ENCODE peak calls at places on chromosomes 16 and 17, in six cellular contexts. A is GM12878, B is K562, D is SK-N-SH, H is H1, I is HepG2. C is an unnamed sample.

GRCh38 chr16:13223666-13224065 is 322.3 kb downstream of the SHISA9 start:
- DNase-seq in A (no peak), B (no peak), D (no peak), H (no peak), I (no peak), C (no peak)

GRCh38 chr16:24609740-24610420 is 70.5 kb downstream of the RBBP6 start:
- DNase-seq in A (no peak), B (no peak), D (peak), H (no peak), I (peak), C (no peak)

GRCh38 chr16:67397812-67398545 is 4.7 kb upstream of the TPPP3 start:
- DNase-seq in A (no peak), B (no peak), D (no peak), H (no peak), I (no peak), C (no peak)

GRCh38 chr17:81027591-81028505 is 7.1 kb upstream of the BAIAP2 start:
- DNase-seq in A (no peak), B (no peak), D (peak), H (no peak), I (no peak), C (no peak)

GRCh38 chr17:57442914-57443571 is 186.7 kb downstream of the MSI2 start:
- DNase-seq in A (no peak), B (no peak), D (no peak), H (no peak), I (no peak), C (peak)

GRCh38 chr17:35749560-35750412 is 3.3 kb downstream of the GAS2L2 start:
- DNase-seq in A (no peak), B (peak), D (peak), H (no peak), I (no peak), C (no peak)

GRCh38 chr16:8493885-8494487 is 96.3 kb downstream of the TMEM114 start:
- DNase-seq in A (no peak), B (no peak), D (peak), H (no peak), I (no peak), C (no peak)

GRCh38 chr16:19162085-19162484 is 6.0 kb upstream of the SYT17 start:
- DNase-seq in A (no peak), B (no peak), D (no peak), H (no peak), I (no peak), C (no peak)

GRCh38 chr17:83179378-83179777 is 100.0 kb downstream of the METRNL start:
- DNase-seq in A (no peak), B (no peak), D (no peak), H (no peak), I (no peak), C (no peak)

GRCh38 chr16:82888616-82889015 is 261.8 kb downstream of the CDH13 start:
- DNase-seq in A (no peak), B (no peak), D (no peak), H (no peak), I (no peak), C (no peak)

GRCh38 chr17:2435181-2435741 is 34.4 kb upstream of the MNT start:
- DNase-seq in A (no peak), B (no peak), D (peak), H (no peak), I (no peak), C (no peak)

GRCh38 chr16:53504161-53504663 is 1.2 kb upstream of the AKTIP start:
- DNase-seq in A (no peak), B (no peak), D (peak), H (no peak), I (no peak), C (peak)

GRCh38 chr17:27550291-27550930 is 80.6 kb upstream of the LGALS9 start:
- DNase-seq in A (no peak), B (no peak), D (no peak), H (no peak), I (no peak), C (no peak)

GRCh38 chr16:67936124-67936875 is at the start of gene PSMB10:
- DNase-seq in A (no peak), B (peak), D (peak), H (no peak), I (peak), C (peak)

GRCh38 chr16:4092547-4093265 is 23.5 kb downstream of the ADCY9 start:
- DNase-seq in A (no peak), B (no peak), D (no peak), H (no peak), I (no peak), C (no peak)

GRCh38 chr16:31202402-31203385 is at the start of gene PYCARD:
- DNase-seq in A (no peak), B (peak), D (peak), H (no peak), I (no peak), C (no peak)

GRCh38 chr16:2692251-2692947 is 10.1 kb downstream of the KCTD5 start:
- DNase-seq in A (no peak), B (no peak), D (no peak), H (no peak), I (no peak), C (no peak)

GRCh38 chr17:59621771-59622170 is 2.1 kb downstream of the CLTC start:
- DNase-seq in A (no peak), B (no peak), D (no peak), H (no peak), I (no peak), C (no peak)

GRCh38 chr17:67476787-67477335 is 99.8 kb downstream of the PITPNC1 start:
- DNase-seq in A (no peak), B (no peak), D (no peak), H (no peak), I (no peak), C (no peak)

DNA sequence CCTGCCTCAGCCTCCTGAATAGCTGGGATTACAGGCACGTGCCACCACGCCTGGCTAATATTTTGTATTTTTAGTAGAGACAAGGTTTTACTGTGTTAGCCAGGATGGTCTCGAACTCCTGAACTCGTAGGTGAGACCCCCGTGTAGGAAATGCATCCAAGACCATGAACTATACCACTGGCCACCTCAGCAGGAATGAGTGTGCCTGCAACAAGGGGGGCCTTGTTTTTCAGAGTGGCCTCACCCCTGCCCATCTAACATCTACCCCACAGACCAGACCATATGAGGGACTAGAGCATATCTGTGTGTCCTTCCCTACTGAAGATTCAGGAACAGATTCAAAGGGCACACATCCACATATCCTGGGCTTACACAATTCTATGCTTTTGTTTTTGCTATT is 44.9 kb downstream of the SHISA6 start:
- DNase-seq in A (no peak), B (no peak), D (no peak), H (no peak), I (no peak), C (no peak)
- TF ChIP-seq GABPA in A (no peak), B (no peak), D (no peak), H (no peak), I (no peak), C (no peak)

GRCh38 chr16:49441366-49441780 is 67.8 kb downstream of the C16orf78 start:
- DNase-seq in A (peak), B (no peak), D (peak), H (no peak), I (no peak), C (no peak)
- H3K4me3 ChIP-seq in A (peak), B (no peak), D (no peak), H (no peak), I (no peak), C (no peak)

GRCh38 chr17:60641126-60641525 is 36.5 kb upstream of the BCAS3 start:
- DNase-seq in A (no peak), B (no peak), D (no peak), H (no peak), I (no peak), C (no peak)
- TF ChIP-seq GABPA in A (no peak), B (no peak), D (no peak), H (no peak), I (no peak), C (no peak)

GRCh38 chr17:47709594-47709993 is 15.6 kb downstream of the TBKBP1 start:
- DNase-seq in A (no peak), B (no peak), D (no peak), H (no peak), I (no peak), C (no peak)

GRCh38 chr17:47708312-47708863 is 14.4 kb downstream of the TBKBP1 start:
- DNase-seq in A (no peak), B (no peak), D (no peak), H (no peak), I (no peak), C (no peak)

GRCh38 chr17:47707056-47707791 is 13.3 kb downstream of the TBKBP1 start:
- DNase-seq in A (no peak), B (no peak), D (no peak), H (no peak), I (peak), C (peak)

GRCh38 chr17:47707884-47708283 is 13.9 kb downstream of the TBKBP1 start:
- DNase-seq in A (no peak), B (no peak), D (no peak), H (no peak), I (no peak), C (no peak)

DNA sequence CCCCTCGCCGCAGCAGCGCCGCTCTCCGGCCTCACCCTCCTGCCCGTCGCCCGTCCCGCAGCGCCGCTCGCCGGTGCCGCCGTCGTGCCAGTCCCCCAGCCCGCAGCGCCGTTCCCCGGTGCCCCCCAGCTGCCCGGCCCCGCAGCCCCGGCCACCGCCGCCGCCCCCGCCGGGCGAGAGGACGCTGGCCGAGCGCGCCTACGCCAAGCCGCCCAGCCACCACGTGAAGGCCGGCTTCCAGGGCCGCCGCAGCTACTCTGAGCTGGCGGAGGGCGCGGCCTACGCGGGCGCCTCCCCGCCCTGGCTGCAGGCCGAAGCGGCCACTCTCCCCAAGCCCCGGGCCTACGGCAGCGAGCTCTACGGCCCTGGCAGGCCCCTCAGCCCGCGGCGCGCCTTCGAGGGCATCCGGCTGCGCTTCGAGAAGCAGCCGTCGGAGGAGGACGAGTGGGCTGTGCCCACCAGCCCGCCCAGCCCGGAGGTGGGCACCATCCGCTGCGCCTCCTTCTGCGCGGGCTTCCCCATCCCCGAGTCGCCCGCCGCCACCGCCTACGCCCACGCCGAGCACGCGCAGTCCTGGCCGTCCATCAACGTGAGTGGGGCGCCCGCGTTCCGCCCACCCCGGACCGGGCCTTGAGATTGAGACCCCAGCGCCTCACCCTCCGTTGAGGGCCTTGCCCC is 15.0 kb downstream of the TBKBP1 start:
- DNase-seq in A (no peak), B (no peak), D (no peak), H (no peak), I (no peak), C (no peak)
- H3K4me3 ChIP-seq in A (no peak), B (no peak), D (no peak), H (peak), I (no peak), C (no peak)

GRCh38 chr17:39753514-39754160 is 15.9 kb downstream of the GRB7 start:
- DNase-seq in A (no peak), B (no peak), D (peak), H (no peak), I (no peak), C (peak)
- TF ChIP-seq GABPA in A (no peak), B (no peak), D (no peak), H (no peak), I (no peak), C (no peak)

DNA sequence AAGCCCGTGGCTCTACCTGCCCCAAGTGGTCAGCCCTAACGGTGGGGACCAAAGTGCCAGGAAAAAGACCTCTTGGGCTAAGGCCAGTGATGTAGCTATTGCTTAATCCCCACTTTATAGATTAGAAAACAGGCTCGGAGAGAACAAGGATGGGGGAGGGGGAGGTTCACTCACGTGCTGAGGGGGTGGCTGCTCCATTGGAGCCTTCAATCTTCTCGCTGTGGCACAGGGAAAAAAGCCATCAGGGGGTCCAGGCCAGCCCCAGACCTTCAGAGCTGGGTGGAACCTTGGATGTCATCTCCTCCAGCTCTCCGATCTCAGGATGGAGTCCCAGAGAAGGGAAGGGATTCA is 45.9 kb downstream of the SRCIN1 start:
- DNase-seq in A (no peak), B (no peak), D (no peak), H (no peak), I (no peak), C (no peak)
- H3K4me3 ChIP-seq in A (peak), B (no peak), D (no peak), H (peak), I (peak), C (no peak)

GRCh38 chr16:14634389-14634725 is 1.6 kb downstream of the BFAR start:
- DNase-seq in A (no peak), B (no peak), D (no peak), H (no peak), I (no peak), C (no peak)
- TF ChIP-seq GABPA in A (no peak), B (no peak), D (no peak), H (no peak), I (no peak), C (no peak)

DNA sequence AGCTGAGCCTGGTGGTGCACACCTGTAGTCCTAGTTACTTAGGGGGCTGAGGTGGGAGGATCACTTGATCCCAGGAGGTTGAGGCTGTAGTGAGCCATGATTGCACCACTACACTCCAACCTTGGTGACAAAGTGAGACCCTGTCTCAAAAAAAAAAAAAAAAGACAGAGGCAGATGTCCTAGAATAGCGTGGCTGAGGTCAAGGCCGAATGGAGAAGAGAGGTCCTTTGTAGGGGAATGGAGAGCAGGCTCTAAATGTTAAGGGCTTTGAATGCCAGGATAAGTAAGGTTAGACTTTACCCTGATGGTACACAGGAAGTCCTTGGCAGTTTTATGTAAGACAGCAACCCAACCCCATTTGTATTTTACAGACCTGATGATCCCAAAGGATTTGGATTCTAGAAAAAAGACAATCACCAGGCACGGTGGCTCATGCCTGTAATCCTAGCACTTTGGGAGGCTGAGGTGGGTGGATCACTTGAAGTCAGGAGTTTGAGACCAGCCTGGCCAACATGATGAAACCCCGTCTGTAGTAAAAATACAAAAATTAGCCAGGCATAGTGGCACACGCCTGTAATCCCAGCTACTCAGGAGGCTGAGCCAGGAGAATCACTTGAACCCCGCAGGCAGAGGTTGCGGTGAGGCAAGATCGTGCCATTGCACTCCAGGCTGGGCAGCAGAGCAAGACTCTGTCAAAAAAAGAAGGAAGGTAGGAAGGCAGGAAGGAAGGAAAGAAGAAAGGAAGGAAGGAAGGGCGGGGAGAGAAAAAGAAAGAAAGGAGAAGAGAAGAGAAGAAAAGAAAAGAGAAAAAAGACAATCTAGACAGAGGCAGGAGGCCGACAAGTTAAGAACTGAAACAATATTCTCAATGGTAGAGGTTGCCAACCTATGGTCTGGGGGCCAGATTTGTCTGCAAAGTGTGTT is 2.1 kb upstream of the SBK1 start:
- DNase-seq in A (no peak), B (no peak), D (no peak), H (no peak), I (peak), C (no peak)
- H3K4me3 ChIP-seq in A (no peak), B (no peak), D (peak), H (peak), I (no peak), C (no peak)

C was measured in HL-60.